ENCODE peak calls at places on chromosomes 13 and 19, in seven cellular contexts. X is HCT116, T is pancreas, L is mesendoderm, Y is aorta, K is mesenchymal stem cell, O is A673. E is an unnamed sample.

GRCh38 chr19:54653181-54653809 is 9.5 kb upstream of the LILRB4 start:
- DNase-seq in X (peak), T (no peak), L (peak), Y (no peak), K (peak), O (peak), E (no peak)

GRCh38 chr13:54357284-54357933 is 1328.8 kb downstream of the OLFM4 start:
- DNase-seq in X (no peak), T (no peak), L (peak), Y (no peak), K (no peak), O (no peak), E (no peak)

GRCh38 chr19:831407-832369 is 4.1 kb downstream of the AZU1 start:
- DNase-seq in X (no peak), T (peak), L (no peak), Y (no peak), K (no peak), O (no peak), E (no peak)

GRCh38 chr19:55691561-55692481 is 16.8 kb downstream of the EPN1 start:
- DNase-seq in X (no peak), T (no peak), L (no peak), Y (peak), K (no peak), O (no peak), E (no peak)

GRCh38 chr19:55641376-55642152 is 762 bp downstream of the ZNF580 start:
- DNase-seq in X (no peak), T (no peak), L (peak), Y (no peak), K (peak), O (peak), E (peak)

GRCh38 chr19:58181902-58182576 is 822 bp upstream of the ZNF274 start:
- DNase-seq in X (no peak), T (peak), L (peak), Y (no peak), K (peak), O (peak), E (peak)

GRCh38 chr13:60448907-60449510 is 52.0 kb downstream of the TDRD3 start:
- DNase-seq in X (peak), T (peak), L (peak), Y (no peak), K (peak), O (peak), E (no peak)

GRCh38 chr19:39196320-39196719 is 444 bp upstream of the NCCRP1 start:
- DNase-seq in X (no peak), T (peak), L (peak), Y (no peak), K (no peak), O (no peak), E (no peak)

GRCh38 chr13:79593611-79594275 is 112.8 kb downstream of the NDFIP2 start:
- DNase-seq in X (no peak), T (no peak), L (peak), Y (no peak), K (no peak), O (no peak), E (no peak)

GRCh38 chr19:4044927-4045557 is 21.7 kb downstream of the ZBTB7A start:
- DNase-seq in X (no peak), T (no peak), L (no peak), Y (no peak), K (no peak), O (no peak), E (no peak)

GRCh38 chr13:74443623-74444022 is 309.4 kb upstream of the KLF12 start:
- DNase-seq in X (no peak), T (no peak), L (peak), Y (no peak), K (peak), O (no peak), E (no peak)

GRCh38 chr13:66835040-66835628 is 395.0 kb downstream of the PCDH9 start:
- DNase-seq in X (no peak), T (peak), L (peak), Y (no peak), K (peak), O (peak), E (no peak)

GRCh38 chr13:111251646-111252448 is 68.6 kb upstream of the TEX29 start:
- DNase-seq in X (no peak), T (no peak), L (peak), Y (no peak), K (no peak), O (no peak), E (no peak)

GRCh38 chr19:35592226-35592625 is 6.3 kb downstream of the PMIS2 start:
- DNase-seq in X (peak), T (peak), L (peak), Y (no peak), K (peak), O (peak), E (no peak)

DNA sequence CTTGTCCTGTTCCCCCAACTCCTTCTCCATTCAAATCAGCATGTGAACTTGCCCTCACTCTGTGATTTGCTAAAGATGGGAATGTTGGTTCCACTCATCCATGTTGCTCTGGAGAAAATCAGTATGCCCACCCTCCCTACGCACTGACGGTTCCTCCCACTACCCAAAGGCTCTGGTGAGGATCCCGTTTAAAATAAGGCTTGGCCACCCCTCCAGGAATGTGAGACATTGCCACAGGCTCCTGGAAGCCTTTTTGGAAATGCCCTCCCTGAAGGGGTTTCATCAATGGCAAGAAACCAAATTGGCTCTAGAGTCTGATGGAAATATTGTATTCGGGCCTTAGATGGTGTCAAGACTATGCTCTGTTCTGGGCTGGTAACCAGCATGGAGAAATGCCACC is 187.3 kb downstream of the USP12 start:
- DNase-seq in X (no peak), T (no peak), L (no peak), Y (no peak), K (no peak), O (no peak), E (no peak)
- H3K27ac ChIP-seq in X (no peak), T (no peak), L (no peak), Y (peak), K (no peak), O (no peak), E (peak)

DNA sequence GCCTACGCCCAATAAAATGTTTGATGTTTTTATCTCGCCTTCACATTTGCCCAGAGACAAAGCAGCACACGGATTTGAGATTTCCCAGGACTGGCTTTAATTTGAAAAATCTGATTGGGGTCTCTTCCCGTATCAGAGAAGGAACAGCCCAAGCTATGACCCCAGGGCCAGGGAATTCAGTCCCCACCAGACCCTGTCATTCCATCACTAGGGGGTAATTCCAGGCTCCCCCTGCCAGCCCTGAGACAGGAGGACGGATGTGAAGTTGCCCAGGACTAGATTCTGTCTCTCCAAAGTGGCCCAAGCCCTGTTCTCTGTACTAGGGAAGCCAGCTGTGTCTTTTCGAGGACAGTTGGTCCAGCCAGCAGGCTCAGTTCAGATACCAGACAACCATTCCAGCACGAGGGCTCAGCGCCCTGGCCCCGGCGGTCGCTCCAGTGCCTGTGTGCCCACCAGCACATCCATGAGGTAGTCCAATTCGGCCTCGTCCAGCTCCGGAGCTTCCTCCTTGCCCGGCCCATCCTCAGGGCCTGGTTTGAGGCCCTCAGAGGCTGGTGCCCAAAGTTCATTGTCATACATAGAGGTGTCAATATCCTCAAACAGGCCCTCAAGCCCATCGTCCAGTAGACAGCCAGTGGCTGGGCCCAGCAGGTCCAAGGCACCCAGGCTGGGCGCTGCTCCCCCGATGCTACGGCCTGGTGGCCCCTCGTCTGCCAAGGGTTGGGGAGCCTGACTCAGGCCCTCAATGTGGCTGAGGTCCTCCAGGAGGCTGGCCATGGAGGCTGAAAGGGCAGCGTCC is 3.2 kb downstream of the SERTAD1 start:
- DNase-seq in X (no peak), T (no peak), L (no peak), Y (no peak), K (no peak), O (no peak), E (no peak)
- H3K27ac ChIP-seq in X (peak), T (no peak), L (no peak), Y (no peak), K (peak), O (peak), E (peak)

DNA sequence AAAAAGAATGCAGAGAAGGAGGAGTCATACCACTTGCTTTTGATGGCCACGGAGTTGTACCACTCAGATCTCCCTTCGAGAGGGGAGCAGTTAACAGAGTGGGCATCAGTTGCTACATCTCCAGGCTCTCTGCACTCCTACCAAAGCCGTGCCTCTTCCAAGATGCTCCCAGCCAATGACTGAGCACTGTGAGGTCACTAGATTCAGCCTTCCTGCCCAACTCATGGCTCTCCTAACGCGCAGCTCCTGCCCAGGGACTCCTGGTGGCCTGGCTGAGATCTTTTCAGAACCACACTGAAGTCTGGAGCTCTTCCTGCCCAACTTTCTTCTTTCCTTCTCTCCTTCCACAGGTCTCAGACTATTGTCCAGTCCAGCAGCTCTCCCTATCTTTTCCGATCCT is 66.7 kb downstream of the LHFPL6 start:
- DNase-seq in X (no peak), T (no peak), L (no peak), Y (no peak), K (peak), O (no peak), E (no peak)
- H3K27ac ChIP-seq in X (no peak), T (no peak), L (no peak), Y (no peak), K (no peak), O (no peak), E (no peak)

GRCh38 chr13:51178456-51179074 is 43.6 kb upstream of the FAM124A start:
- DNase-seq in X (no peak), T (no peak), L (no peak), Y (no peak), K (no peak), O (no peak), E (no peak)
- H3K27ac ChIP-seq in X (no peak), T (no peak), L (no peak), Y (no peak), K (no peak), O (no peak), E (no peak)

GRCh38 chr13:25948910-25949309 is 102.9 kb downstream of the SHISA2 start:
- DNase-seq in X (no peak), T (no peak), L (no peak), Y (no peak), K (no peak), O (no peak), E (no peak)
- H3K27ac ChIP-seq in X (no peak), T (no peak), L (no peak), Y (no peak), K (no peak), O (no peak), E (no peak)

GRCh38 chr13:64716936-64717335 is 2513.2 kb downstream of the PCDH9 start:
- DNase-seq in X (no peak), T (no peak), L (no peak), Y (no peak), K (no peak), O (no peak), E (no peak)
- H3K27ac ChIP-seq in X (no peak), T (no peak), L (no peak), Y (no peak), K (no peak), O (no peak), E (no peak)

GRCh38 chr13:85261757-85262346 is 537.4 kb downstream of the SLITRK6 start:
- DNase-seq in X (no peak), T (no peak), L (no peak), Y (no peak), K (peak), O (peak), E (no peak)
- H3K27ac ChIP-seq in X (no peak), T (no peak), L (no peak), Y (no peak), K (no peak), O (no peak), E (no peak)

GRCh38 chr19:5147074-5147970 is 178.4 kb downstream of the KDM4B start:
- DNase-seq in X (no peak), T (no peak), L (no peak), Y (peak), K (no peak), O (no peak), E (no peak)
- H3K27ac ChIP-seq in X (no peak), T (no peak), L (no peak), Y (no peak), K (no peak), O (no peak), E (no peak)

GRCh38 chr19:44686896-44687295 is 12.1 kb upstream of the CEACAM16 start:
- DNase-seq in X (no peak), T (no peak), L (no peak), Y (peak), K (no peak), O (no peak), E (no peak)
- H3K27ac ChIP-seq in X (no peak), T (no peak), L (no peak), Y (no peak), K (no peak), O (no peak), E (no peak)

DNA sequence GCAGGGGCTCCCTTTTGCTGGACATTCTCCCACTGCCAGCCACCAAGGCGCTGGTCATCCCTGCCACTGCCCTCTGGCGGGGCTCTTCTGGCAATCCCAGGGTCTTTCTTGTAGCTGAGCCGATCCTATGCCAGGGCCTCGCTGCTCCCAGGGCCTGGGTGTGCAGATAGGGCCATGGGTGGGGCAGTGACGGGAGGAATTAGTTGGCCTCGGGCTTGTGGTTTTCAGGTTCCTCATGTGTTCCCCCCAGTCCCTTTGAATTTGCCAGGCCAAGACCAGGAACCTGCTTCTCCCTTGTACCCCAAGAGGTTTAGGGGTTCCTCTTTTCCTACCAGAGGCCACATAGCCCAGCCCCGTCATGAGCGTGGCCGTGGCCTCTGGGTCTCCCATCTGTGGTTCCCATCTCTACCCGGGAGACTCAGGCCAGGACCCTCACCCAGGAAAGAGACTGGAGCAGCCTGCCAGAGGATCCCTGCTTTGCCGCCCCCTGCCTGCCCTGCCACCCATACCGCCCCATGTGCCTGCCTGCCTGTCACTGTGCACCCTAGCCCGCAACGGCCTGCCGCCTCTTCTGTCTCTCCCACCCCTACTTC is 26.2 kb downstream of the TMED1 start:
- DNase-seq in X (no peak), T (no peak), L (no peak), Y (no peak), K (no peak), O (no peak), E (no peak)
- H3K27ac ChIP-seq in X (peak), T (no peak), L (no peak), Y (no peak), K (peak), O (no peak), E (no peak)